ENCODE peak calls at places on chromosome 2, in ten cellular contexts. One of them, this sample, is unnamed.

GRCh38 chr2:235278771-235279355 is 215.0 kb upstream of the AGAP1 start:
- DNase-seq in NB4: no peak
- DNase-seq in uterus: no peak
- DNase-seq in transverse colon: no peak
- DNase-seq in A549: no peak
- DNase-seq in ovary: no peak
- DNase-seq in GM12878: no peak
- DNase-seq in stomach: no peak
- DNase-seq in body of pancreas: no peak
- DNase-seq in adrenal gland: no peak
- DNase-seq in this sample: no peak

GRCh38 chr2:138718405-138718804 is 61.8 kb downstream of the NXPH2 start:
- DNase-seq in NB4: no peak
- DNase-seq in uterus: no peak
- DNase-seq in transverse colon: no peak
- DNase-seq in A549: no peak
- DNase-seq in ovary: no peak
- DNase-seq in GM12878: no peak
- DNase-seq in stomach: no peak
- DNase-seq in body of pancreas: no peak
- DNase-seq in adrenal gland: no peak
- DNase-seq in this sample: no peak

GRCh38 chr2:232455426-232456255 is at the start of gene ALPI:
- DNase-seq in NB4: no peak
- DNase-seq in uterus: no peak
- DNase-seq in transverse colon: peak
- DNase-seq in A549: no peak
- DNase-seq in ovary: no peak
- DNase-seq in GM12878: no peak
- DNase-seq in stomach: no peak
- DNase-seq in body of pancreas: no peak
- DNase-seq in adrenal gland: no peak
- DNase-seq in this sample: no peak

GRCh38 chr2:31980674-31981356 is 30.0 kb downstream of the MEMO1 start:
- DNase-seq in NB4: peak
- DNase-seq in uterus: no peak
- DNase-seq in transverse colon: no peak
- DNase-seq in A549: peak
- DNase-seq in ovary: no peak
- DNase-seq in GM12878: peak
- DNase-seq in stomach: no peak
- DNase-seq in body of pancreas: no peak
- DNase-seq in adrenal gland: no peak
- DNase-seq in this sample: peak

GRCh38 chr2:240925576-240926515 is 19.7 kb downstream of the CROCC2 start:
- DNase-seq in NB4: no peak
- DNase-seq in uterus: peak
- DNase-seq in transverse colon: peak
- DNase-seq in A549: no peak
- DNase-seq in ovary: peak
- DNase-seq in GM12878: no peak
- DNase-seq in stomach: peak
- DNase-seq in body of pancreas: peak
- DNase-seq in adrenal gland: peak
- DNase-seq in this sample: no peak

GRCh38 chr2:143937563-143938346 is 582.2 kb downstream of the ZEB2 start:
- DNase-seq in NB4: no peak
- DNase-seq in uterus: no peak
- DNase-seq in transverse colon: no peak
- DNase-seq in A549: no peak
- DNase-seq in ovary: peak
- DNase-seq in GM12878: no peak
- DNase-seq in stomach: no peak
- DNase-seq in body of pancreas: no peak
- DNase-seq in adrenal gland: no peak
- DNase-seq in this sample: no peak

GRCh38 chr2:189511935-189512334 is 68.7 kb downstream of the SLC40A1 start:
- DNase-seq in NB4: no peak
- DNase-seq in uterus: no peak
- DNase-seq in transverse colon: no peak
- DNase-seq in A549: no peak
- DNase-seq in ovary: no peak
- DNase-seq in GM12878: no peak
- DNase-seq in stomach: no peak
- DNase-seq in body of pancreas: no peak
- DNase-seq in adrenal gland: no peak
- DNase-seq in this sample: no peak

GRCh38 chr2:199703199-199703598 is 147.8 kb downstream of the FTCDNL1 start:
- DNase-seq in NB4: no peak
- DNase-seq in uterus: no peak
- DNase-seq in transverse colon: no peak
- DNase-seq in A549: no peak
- DNase-seq in ovary: no peak
- DNase-seq in GM12878: no peak
- DNase-seq in stomach: no peak
- DNase-seq in body of pancreas: no peak
- DNase-seq in adrenal gland: no peak
- DNase-seq in this sample: no peak

GRCh38 chr2:27891820-27892105 is 1.2 kb downstream of the BABAM2 start:
- DNase-seq in NB4: no peak
- DNase-seq in uterus: no peak
- DNase-seq in transverse colon: no peak
- DNase-seq in A549: peak
- DNase-seq in ovary: no peak
- DNase-seq in GM12878: no peak
- DNase-seq in stomach: no peak
- DNase-seq in body of pancreas: no peak
- DNase-seq in adrenal gland: no peak
- DNase-seq in this sample: no peak

GRCh38 chr2:136362676-136363390 is 244.9 kb upstream of the CXCR4 start:
- DNase-seq in NB4: no peak
- DNase-seq in uterus: no peak
- DNase-seq in transverse colon: no peak
- DNase-seq in A549: no peak
- DNase-seq in ovary: no peak
- DNase-seq in GM12878: no peak
- DNase-seq in stomach: no peak
- DNase-seq in body of pancreas: no peak
- DNase-seq in adrenal gland: no peak
- DNase-seq in this sample: no peak

DNA sequence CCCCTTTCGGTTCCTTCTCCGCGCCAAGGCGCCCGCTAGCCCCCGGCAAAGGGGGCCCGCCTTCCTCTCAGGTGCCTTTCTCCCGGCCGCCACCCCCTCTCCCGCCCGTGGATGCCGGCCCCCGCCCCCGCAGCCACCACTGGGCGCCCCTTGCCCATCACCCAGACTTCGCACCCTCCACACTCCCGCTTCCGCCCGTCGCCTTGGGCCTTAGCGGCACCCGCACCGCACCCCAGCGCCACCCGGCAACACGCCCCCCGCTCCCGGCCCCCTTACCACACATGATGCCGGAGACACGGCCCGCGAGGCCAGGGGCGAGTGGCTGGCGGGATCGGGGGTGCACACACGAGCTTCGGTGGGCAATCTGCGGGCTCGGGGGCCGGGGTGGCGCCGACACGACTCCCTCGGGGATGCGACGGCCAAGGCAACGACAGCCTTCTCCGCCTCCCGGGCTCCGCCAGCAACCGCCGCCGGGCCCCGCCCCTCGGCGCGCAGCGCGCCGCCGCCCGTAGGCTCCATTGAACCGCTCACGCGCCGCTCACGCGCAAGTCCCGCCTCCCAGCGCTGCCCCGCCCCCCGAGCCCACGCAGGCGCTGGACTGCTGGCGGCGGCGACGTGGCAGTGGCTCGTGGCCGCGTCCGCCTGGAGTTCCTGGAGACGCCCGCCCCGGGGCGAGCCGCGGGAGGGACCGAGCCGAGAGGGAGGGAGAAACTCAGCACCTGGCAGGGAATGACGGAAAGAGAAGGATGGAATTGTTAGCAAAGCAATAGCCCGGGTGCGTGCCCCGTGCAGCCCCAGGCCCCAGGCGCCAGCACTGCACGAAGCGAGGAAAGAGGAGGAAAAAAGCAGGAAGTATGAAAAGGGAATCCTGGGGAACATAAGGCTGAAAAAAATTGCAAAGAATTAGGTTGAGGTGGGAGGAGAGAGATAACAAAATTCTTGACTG is at the start of gene GFPT1:
- DNase-seq in NB4: peak
- DNase-seq in uterus: peak
- DNase-seq in transverse colon: peak
- DNase-seq in A549: peak
- DNase-seq in ovary: peak
- DNase-seq in GM12878: peak
- DNase-seq in stomach: peak
- DNase-seq in body of pancreas: peak
- DNase-seq in adrenal gland: peak
- DNase-seq in this sample: peak
- TF ChIP-seq POLR2A in NB4: peak
- TF ChIP-seq POLR2A in uterus: peak
- TF ChIP-seq POLR2A in transverse colon: peak
- TF ChIP-seq POLR2A in A549: peak
- TF ChIP-seq POLR2A in ovary: peak
- TF ChIP-seq POLR2A in GM12878: peak
- TF ChIP-seq POLR2A in stomach: peak
- TF ChIP-seq POLR2A in body of pancreas: peak
- TF ChIP-seq POLR2A in adrenal gland: peak
- TF ChIP-seq POLR2A in this sample: peak

GRCh38 chr2:39778775-39779751 is at the start of gene THUMPD2:
- DNase-seq in NB4: peak
- DNase-seq in uterus: peak
- DNase-seq in transverse colon: peak
- DNase-seq in A549: peak
- DNase-seq in ovary: peak
- DNase-seq in GM12878: no peak
- DNase-seq in stomach: peak
- DNase-seq in body of pancreas: peak
- DNase-seq in adrenal gland: peak
- DNase-seq in this sample: peak
- TF ChIP-seq POLR2A in NB4: peak
- TF ChIP-seq POLR2A in uterus: peak
- TF ChIP-seq POLR2A in transverse colon: peak
- TF ChIP-seq POLR2A in A549: peak
- TF ChIP-seq POLR2A in ovary: peak
- TF ChIP-seq POLR2A in GM12878: peak
- TF ChIP-seq POLR2A in stomach: no peak
- TF ChIP-seq POLR2A in body of pancreas: peak
- TF ChIP-seq POLR2A in adrenal gland: peak
- TF ChIP-seq POLR2A in this sample: peak

GRCh38 chr2:30147715-30148611 is 1.2 kb downstream of the YPEL5 start:
- DNase-seq in NB4: peak
- DNase-seq in uterus: peak
- DNase-seq in transverse colon: peak
- DNase-seq in A549: peak
- DNase-seq in ovary: peak
- DNase-seq in GM12878: no peak
- DNase-seq in stomach: peak
- DNase-seq in body of pancreas: peak
- DNase-seq in adrenal gland: peak
- DNase-seq in this sample: peak
- TF ChIP-seq POLR2A in NB4: no peak
- TF ChIP-seq POLR2A in uterus: peak
- TF ChIP-seq POLR2A in transverse colon: peak
- TF ChIP-seq POLR2A in A549: no peak
- TF ChIP-seq POLR2A in ovary: peak
- TF ChIP-seq POLR2A in GM12878: peak
- TF ChIP-seq POLR2A in stomach: no peak
- TF ChIP-seq POLR2A in body of pancreas: peak
- TF ChIP-seq POLR2A in adrenal gland: peak
- TF ChIP-seq POLR2A in this sample: no peak

GRCh38 chr2:63698825-63699548 is 110.2 kb downstream of the MDH1 start:
- DNase-seq in NB4: peak
- DNase-seq in uterus: peak
- DNase-seq in transverse colon: peak
- DNase-seq in A549: peak
- DNase-seq in ovary: peak
- DNase-seq in GM12878: no peak
- DNase-seq in stomach: no peak
- DNase-seq in body of pancreas: peak
- DNase-seq in adrenal gland: peak
- DNase-seq in this sample: peak
- TF ChIP-seq POLR2A in NB4: no peak
- TF ChIP-seq POLR2A in uterus: no peak
- TF ChIP-seq POLR2A in transverse colon: no peak
- TF ChIP-seq POLR2A in A549: no peak
- TF ChIP-seq POLR2A in ovary: no peak
- TF ChIP-seq POLR2A in GM12878: no peak
- TF ChIP-seq POLR2A in stomach: no peak
- TF ChIP-seq POLR2A in body of pancreas: no peak
- TF ChIP-seq POLR2A in adrenal gland: no peak
- TF ChIP-seq POLR2A in this sample: no peak

DNA sequence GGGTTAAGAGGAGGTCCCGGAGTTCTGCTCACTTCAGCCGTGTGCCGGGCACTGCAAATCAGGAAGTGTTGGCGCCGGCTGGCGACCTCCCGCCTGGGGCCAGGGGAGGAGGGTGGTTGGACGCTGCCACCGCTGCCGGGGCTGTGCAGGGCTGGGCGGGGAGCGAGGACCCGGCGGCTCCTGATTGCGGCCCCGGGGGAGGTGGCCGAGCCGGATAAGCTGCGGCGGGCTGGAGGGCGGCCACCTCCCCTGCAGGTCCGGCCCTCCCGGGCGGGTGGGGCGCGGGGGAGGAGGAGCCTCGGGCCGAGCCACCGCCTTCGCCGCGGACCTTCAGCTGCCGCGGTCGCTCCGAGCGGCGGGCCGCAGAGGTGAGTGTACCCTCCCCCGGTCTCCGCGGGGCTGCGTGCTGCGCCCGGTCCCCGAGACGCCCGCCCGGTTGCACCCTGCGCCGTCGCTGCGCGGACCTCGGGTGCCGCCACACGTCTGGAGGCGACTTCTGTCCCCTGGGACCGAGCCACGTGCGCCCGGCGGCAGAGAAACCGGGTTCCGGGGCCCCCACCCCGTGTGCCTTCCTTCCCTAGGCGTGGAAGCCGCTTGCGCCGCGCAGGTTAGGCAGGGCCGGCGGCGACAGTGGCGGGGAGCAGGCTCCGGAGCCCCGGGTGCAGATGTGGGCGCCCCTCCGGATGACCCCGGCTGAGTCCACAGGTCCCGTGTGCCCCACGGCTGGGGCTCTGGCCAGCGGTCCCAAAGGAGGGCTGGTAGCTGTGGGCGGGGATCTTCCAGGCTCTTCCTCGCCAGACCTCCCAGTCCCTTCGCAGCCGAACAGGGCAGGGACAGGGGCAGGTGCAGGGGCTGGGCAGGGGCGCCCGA is at the start of gene STEAP3:
- DNase-seq in NB4: peak
- DNase-seq in uterus: peak
- DNase-seq in transverse colon: peak
- DNase-seq in A549: peak
- DNase-seq in ovary: peak
- DNase-seq in GM12878: no peak
- DNase-seq in stomach: peak
- DNase-seq in body of pancreas: peak
- DNase-seq in adrenal gland: peak
- DNase-seq in this sample: peak
- TF ChIP-seq POLR2A in NB4: peak
- TF ChIP-seq POLR2A in uterus: no peak
- TF ChIP-seq POLR2A in transverse colon: no peak
- TF ChIP-seq POLR2A in A549: peak
- TF ChIP-seq POLR2A in ovary: no peak
- TF ChIP-seq POLR2A in GM12878: peak
- TF ChIP-seq POLR2A in stomach: no peak
- TF ChIP-seq POLR2A in body of pancreas: peak
- TF ChIP-seq POLR2A in adrenal gland: no peak
- TF ChIP-seq POLR2A in this sample: peak

This sample was measured in H54.